ENCODE peak calls at places on chromosomes 13 and 19, in seven cellular contexts. Q is cardiac muscle cell, P is ovary, S is GM23248, X is neuronal stem cell, W is testis, J is uterus. R is an unnamed sample. For H3K27me3 and H3K4me1, the result is how much of the 10 kb centered on the place peaks cover.

GRCh38 chr19:7623725-7624603 is 5.4 kb downstream of the XAB2 start:
- DNase-seq in Q (no peak), P (no peak), S (no peak), X (no peak), W (no peak), J (no peak), R (no peak)

GRCh38 chr19:41939861-41940442 is 11.7 kb upstream of the ERFL start:
- DNase-seq in Q (peak), P (no peak), S (peak), X (no peak), W (peak), J (no peak), R (no peak)

GRCh38 chr13:45728759-45729158 is 26.6 kb downstream of the CBY2 start:
- DNase-seq in Q (peak), P (no peak), S (peak), X (no peak), W (no peak), J (no peak), R (no peak)

GRCh38 chr19:13055213-13056051 is 47.2 kb downstream of the LYL1 start:
- DNase-seq in Q (no peak), P (peak), S (peak), X (no peak), W (peak), J (peak), R (no peak)

GRCh38 chr13:101150998-101151397 is 265.3 kb downstream of the NALCN start:
- DNase-seq in Q (peak), P (no peak), S (peak), X (no peak), W (no peak), J (no peak), R (no peak)

GRCh38 chr13:113652404-113653263 is 5.4 kb downstream of the ATP4B start:
- DNase-seq in Q (no peak), P (peak), S (no peak), X (no peak), W (no peak), J (peak), R (no peak)

GRCh38 chr13:88637935-88638334 is 966.8 kb downstream of the SLITRK5 start:
- DNase-seq in Q (no peak), P (no peak), S (no peak), X (no peak), W (no peak), J (no peak), R (no peak)

GRCh38 chr13:50850445-50850844 is 7.0 kb upstream of the DLEU7 start:
- DNase-seq in Q (no peak), P (no peak), S (no peak), X (no peak), W (no peak), J (no peak), R (no peak)

GRCh38 chr19:18777725-18778389 is 13.2 kb downstream of the COMP start:
- DNase-seq in Q (no peak), P (no peak), S (peak), X (no peak), W (no peak), J (no peak), R (no peak)

GRCh38 chr13:67408823-67409222 is 178.7 kb upstream of the PCDH9 start:
- DNase-seq in Q (no peak), P (no peak), S (no peak), X (no peak), W (no peak), J (no peak), R (no peak)

GRCh38 chr13:99979453-99980200 is 2.0 kb upstream of the ZIC2 start:
- DNase-seq in Q (peak), P (no peak), S (peak), X (no peak), W (no peak), J (no peak), R (no peak)

GRCh38 chr19:38020331-38020730 is 113.3 kb downstream of the SIPA1L3 start:
- DNase-seq in Q (no peak), P (no peak), S (no peak), X (no peak), W (no peak), J (no peak), R (no peak)

GRCh38 chr13:78100481-78100880 is 181.8 kb upstream of the EDNRB start:
- DNase-seq in Q (no peak), P (no peak), S (peak), X (no peak), W (no peak), J (no peak), R (no peak)

GRCh38 chr13:88857256-88857655 is 1186.1 kb downstream of the SLITRK5 start:
- DNase-seq in Q (no peak), P (no peak), S (no peak), X (no peak), W (no peak), J (no peak), R (no peak)

GRCh38 chr13:59776924-59777690 is 386.6 kb downstream of the DIAPH3 start:
- DNase-seq in Q (no peak), P (no peak), S (peak), X (no peak), W (no peak), J (no peak), R (no peak)

GRCh38 chr13:20159646-20160345 is 1.1 kb downstream of the GJA3 start:
- DNase-seq in Q (peak), P (no peak), S (peak), X (no peak), W (no peak), J (no peak), R (no peak)

GRCh38 chr19:35756373-35757230 is at the start of gene HSPB6:
- DNase-seq in Q (no peak), P (peak), S (peak), X (no peak), W (peak), J (peak), R (no peak)

GRCh38 chr19:40646564-40647254 is 43.7 kb downstream of the NUMBL start:
- DNase-seq in Q (no peak), P (peak), S (peak), X (no peak), W (no peak), J (no peak), R (no peak)

GRCh38 chr19:2755448-2755705 is 15.6 kb upstream of the SLC39A3 start:
- DNase-seq in Q (no peak), P (no peak), S (no peak), X (no peak), W (no peak), J (no peak), R (no peak)

GRCh38 chr13:22041741-22042140 is 370.9 kb downstream of the FGF9 start:
- DNase-seq in Q (no peak), P (no peak), S (no peak), X (no peak), W (no peak), J (no peak), R (no peak)

GRCh38 chr13:23458972-23459371 is 25.5 kb upstream of the SACS start:
- DNase-seq in Q (no peak), P (no peak), S (no peak), X (no peak), W (no peak), J (no peak), R (no peak)

GRCh38 chr19:9076886-9077285 is 10.0 kb upstream of the OR1M1 start:
- DNase-seq in Q (no peak), P (no peak), S (no peak), X (no peak), W (no peak), J (no peak), R (no peak)

GRCh38 chr13:28792992-28793391 is 27.1 kb upstream of the MTUS2 start:
- DNase-seq in Q (no peak), P (no peak), S (peak), X (no peak), W (no peak), J (no peak), R (no peak)

GRCh38 chr13:64782459-64782858 is 2447.7 kb downstream of the PCDH9 start:
- DNase-seq in Q (no peak), P (no peak), S (no peak), X (no peak), W (no peak), J (no peak), R (no peak)

GRCh38 chr19:50798116-50798942 is 8.1 kb downstream of the ACP4 start:
- DNase-seq in Q (no peak), P (no peak), S (no peak), X (no peak), W (no peak), J (no peak), R (no peak)

GRCh38 chr19:50795665-50796073 is 5.5 kb downstream of the ACP4 start:
- DNase-seq in Q (no peak), P (no peak), S (no peak), X (no peak), W (no peak), J (no peak), R (no peak)

GRCh38 chr19:50797429-50798115 is 7.4 kb downstream of the ACP4 start:
- DNase-seq in Q (no peak), P (no peak), S (no peak), X (no peak), W (no peak), J (no peak), R (no peak)

GRCh38 chr19:50796128-50796633 is 6.0 kb downstream of the ACP4 start:
- DNase-seq in Q (no peak), P (no peak), S (no peak), X (no peak), W (no peak), J (no peak), R (no peak)

GRCh38 chr19:50796634-50797428 is 6.6 kb downstream of the ACP4 start:
- DNase-seq in Q (no peak), P (no peak), S (no peak), X (no peak), W (no peak), J (no peak), R (no peak)
- H3K27ac ChIP-seq in Q (no peak), P (no peak), S (no peak), X (no peak), W (no peak), J (no peak), R (no peak)

DNA sequence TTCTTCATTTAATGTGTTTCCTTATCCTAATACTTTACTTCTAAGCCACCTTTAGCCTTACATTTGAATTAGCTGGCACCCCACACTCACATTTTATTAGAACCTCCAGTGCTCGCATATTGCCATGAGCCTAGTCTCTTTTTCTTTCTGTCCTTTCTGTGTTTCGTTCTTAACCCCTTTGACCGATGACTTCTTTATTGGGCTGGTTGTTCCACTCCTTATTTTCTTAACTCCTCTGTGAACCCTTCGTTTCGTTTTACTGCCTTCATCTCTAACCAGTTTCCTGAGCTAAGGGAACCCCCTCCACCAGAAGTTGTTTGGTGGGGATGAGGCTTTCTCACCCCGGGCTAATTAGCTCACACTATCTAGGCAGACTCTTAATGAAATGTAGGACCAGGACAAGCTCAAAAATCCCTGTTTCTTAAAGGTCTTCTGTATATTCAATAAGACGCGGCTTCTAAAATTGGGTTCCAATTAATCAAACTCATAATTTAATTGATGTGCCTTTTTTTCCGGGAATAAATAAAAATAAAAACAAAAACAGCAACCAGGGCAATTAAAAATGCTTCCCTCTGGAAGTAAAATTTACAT is 19.1 kb upstream of the ARHGEF7 start:
- DNase-seq in Q (no peak), P (no peak), S (no peak), X (no peak), W (no peak), J (no peak), R (no peak)
- H3K27me3 ChIP-seq in Q (under half), P (under half), S (half or more), X (under half), W (under half), J (under half), R (under half)

GRCh38 chr19:17240855-17241399 is 4.8 kb downstream of the NR2F6 start:
- DNase-seq in Q (no peak), P (no peak), S (no peak), X (no peak), W (no peak), J (no peak), R (no peak)
- H3K4me1 ChIP-seq in Q (under half), P (under half), S (under half), X (under half), W (under half), J (under half), R (under half)

DNA sequence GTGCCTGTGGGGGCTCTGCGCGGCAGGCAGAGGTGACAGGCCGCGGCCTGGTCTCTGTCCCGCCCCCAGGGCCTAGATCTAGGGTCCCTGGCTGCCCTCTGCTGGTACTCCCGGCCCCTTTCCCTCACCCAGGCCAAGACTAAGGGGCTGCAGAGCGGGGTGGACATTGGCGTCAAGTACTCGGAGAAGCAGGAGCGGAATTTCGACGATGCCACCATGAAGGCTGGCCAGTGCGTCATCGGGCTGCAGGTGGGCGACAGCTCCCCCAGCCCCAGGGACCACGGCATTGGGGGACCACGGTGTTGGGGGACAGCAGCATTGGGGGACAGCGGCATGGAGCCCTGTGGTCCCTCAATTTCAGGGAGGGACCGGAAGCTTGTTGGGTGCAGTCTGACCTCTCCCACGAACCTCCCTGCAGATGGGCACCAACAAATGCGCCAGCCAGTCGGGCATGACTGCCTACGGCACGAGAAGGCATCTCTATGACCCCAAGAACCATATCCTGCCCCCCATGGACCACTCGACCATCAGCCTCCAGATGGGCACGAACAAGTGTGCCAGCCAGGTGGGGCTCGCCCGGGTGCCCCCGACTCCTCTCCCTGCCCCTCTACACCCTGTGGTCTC is 3.8 kb upstream of the ABCA7 start:
- DNase-seq in Q (no peak), P (no peak), S (no peak), X (no peak), W (no peak), J (no peak), R (no peak)
- H3K27ac ChIP-seq in Q (no peak), P (no peak), S (no peak), X (no peak), W (no peak), J (no peak), R (no peak)

GRCh38 chr19:5436101-5436947 is 18.9 kb upstream of the ZNRF4 start:
- DNase-seq in Q (peak), P (no peak), S (peak), X (peak), W (peak), J (no peak), R (no peak)

GRCh38 chr19:5434351-5434917 is 20.8 kb upstream of the ZNRF4 start:
- DNase-seq in Q (no peak), P (no peak), S (peak), X (no peak), W (no peak), J (no peak), R (no peak)

GRCh38 chr19:5436948-5437306 is 18.3 kb upstream of the ZNRF4 start:
- DNase-seq in Q (no peak), P (no peak), S (no peak), X (no peak), W (no peak), J (no peak), R (no peak)

GRCh38 chr19:5434970-5435641 is 20.1 kb upstream of the ZNRF4 start:
- DNase-seq in Q (no peak), P (no peak), S (peak), X (no peak), W (no peak), J (no peak), R (no peak)

DNA sequence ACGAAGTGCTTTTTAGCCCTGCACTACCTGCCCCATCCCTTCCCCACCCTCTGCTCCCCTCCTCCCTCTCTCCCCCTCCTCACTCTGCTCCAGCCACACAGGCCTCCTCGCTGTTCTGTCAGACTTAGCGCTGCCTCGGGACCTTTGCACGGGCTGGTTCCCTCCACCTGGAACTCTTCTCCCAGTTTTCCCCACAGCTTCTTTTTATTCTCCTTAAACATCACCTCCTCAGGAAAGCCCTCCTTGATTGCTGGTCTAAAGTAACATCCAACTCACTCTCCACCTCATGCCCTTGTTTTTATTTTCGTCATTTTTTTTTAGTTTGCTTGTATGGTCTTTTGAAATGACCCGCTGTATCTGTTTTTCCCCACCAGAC is 19.6 kb upstream of the ZNRF4 start:
- DNase-seq in Q (no peak), P (no peak), S (peak), X (no peak), W (no peak), J (no peak), R (no peak)
- H3K27me3 ChIP-seq in Q (half or more), P (under half), S (under half), X (under half), W (under half), J (under half), R (under half)

DNA sequence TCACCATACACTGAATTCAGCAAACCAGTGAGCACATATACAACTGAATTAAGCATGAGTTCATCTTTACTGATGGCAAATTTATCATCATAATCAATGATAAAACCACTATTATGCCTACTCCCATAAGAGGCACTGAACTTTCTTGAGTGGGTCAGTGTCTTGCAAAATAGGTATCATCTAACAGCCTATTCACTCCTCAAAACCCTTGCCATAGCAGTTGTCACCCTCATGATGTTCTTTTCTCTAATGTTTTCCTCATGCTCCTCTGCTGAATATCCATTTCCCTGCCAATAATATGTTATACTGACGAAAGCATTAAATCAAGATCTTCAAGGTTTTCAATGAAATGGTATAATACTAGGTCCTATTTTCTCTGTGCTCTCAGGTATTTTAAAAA is 5.6 kb downstream of the ARGLU1 start:
- DNase-seq in Q (no peak), P (no peak), S (no peak), X (no peak), W (no peak), J (no peak), R (no peak)
- H3K4me1 ChIP-seq in Q (under half), P (under half), S (under half), X (under half), W (half or more), J (under half), R (under half)

DNA sequence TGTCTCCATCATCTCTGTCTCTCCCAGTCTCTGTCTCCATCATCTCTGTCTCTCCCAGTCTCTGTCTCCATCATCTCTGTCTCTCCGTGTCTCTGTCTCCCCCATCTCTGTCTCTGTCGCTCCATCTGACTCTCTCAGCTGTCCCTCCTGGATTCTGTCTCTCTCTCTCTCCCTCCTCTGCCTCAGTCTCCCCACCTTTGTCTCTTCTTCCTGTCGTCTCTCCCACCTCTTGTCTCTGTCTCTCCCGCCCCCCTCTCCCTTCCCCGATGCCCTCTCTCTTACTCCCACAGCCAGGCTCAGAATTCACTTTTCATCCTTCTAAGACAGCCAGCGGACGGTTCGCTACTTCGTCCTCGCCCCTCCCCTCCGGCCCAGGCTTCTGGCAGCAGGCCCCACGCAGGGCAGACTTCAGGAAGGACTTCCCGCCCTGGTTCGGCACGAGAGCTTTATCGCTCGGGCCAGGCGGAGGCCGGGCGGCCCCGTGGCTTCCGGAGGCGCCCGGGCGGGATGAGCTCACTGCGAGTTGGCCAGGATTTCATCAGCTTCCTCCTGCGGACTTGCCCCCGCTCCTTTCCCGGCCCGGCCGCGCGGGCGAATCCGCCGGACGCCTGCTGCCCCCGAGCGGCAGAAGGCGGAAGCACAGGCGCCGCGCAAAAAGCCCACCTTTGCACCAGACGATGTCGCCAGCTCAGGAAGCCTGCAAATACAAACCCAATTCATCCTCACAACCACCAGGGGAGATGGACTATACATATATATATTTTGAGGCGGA is 12.4 kb upstream of the CCDC9 start:
- DNase-seq in Q (peak), P (peak), S (peak), X (peak), W (peak), J (peak), R (peak)
- H3K27ac ChIP-seq in Q (no peak), P (no peak), S (peak), X (peak), W (no peak), J (peak), R (peak)

DNA sequence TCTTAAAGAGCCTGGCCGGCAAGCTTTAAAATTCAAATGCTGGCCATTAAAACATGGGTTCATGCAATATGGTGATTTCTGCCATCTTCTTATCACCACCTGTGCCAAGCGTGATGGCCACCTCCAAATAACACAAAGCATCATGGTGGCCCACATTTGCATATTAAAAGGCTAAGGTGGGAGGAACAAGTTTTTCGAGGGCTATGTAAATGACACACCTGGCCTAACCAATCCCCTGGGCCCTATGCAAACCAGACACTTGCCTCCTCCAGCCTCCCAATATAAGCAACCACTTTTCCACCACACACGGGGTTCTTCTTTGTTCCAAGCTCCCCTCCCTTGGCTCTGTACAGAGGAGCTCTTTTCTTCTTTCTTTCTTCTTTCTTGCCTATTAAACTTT is 14.4 kb downstream of the LILRB4 start:
- DNase-seq in Q (no peak), P (no peak), S (no peak), X (no peak), W (no peak), J (no peak), R (no peak)
- H3K27me3 ChIP-seq in Q (under half), P (under half), S (under half), X (under half), W (under half), J (under half), R (under half)

GRCh38 chr13:110236431-110236830 is 70.5 kb downstream of the COL4A1 start:
- DNase-seq in Q (no peak), P (no peak), S (no peak), X (no peak), W (no peak), J (no peak), R (no peak)
- H3K4me1 ChIP-seq in Q (under half), P (under half), S (under half), X (under half), W (under half), J (under half), R (under half)